ENCODE peak calls at places on chromosomes 6 and 20, in ten cellular contexts. One of them, this sample, is unnamed.

GRCh38 chr20:21027569-21027968 is 78.6 kb downstream of the LINC00237 start:
- DNase-seq in NCI-H1092 treated with DMSO at 0.1 percent for 48 hours: no peak
- DNase-seq in activated naive CD8-positive, alpha-beta T cell treated with anti-CD3 and anti-CD28 coated beads, Interleukin-2, amount 50 U/mL, for 24 hours: no peak
- DNase-seq in stimulated activated CD8-positive, alpha-beta memory T cell treated with anti-CD3 and anti-CD28 coated beads, Interleukin-15, amount 100 ng/mL, for 4 hours: no peak
- DNase-seq in anterior cingulate cortex: no peak
- DNase-seq in ELR: peak
- DNase-seq in stimulated activated CD4-positive, alpha-beta T cell treated with anti-CD3 and anti-CD28 coated beads, Interleukin-1b, Interleukin-23, amount 100 ng/mL, for 48 hours: no peak
- DNase-seq in SW480: peak
- DNase-seq in left lung: no peak
- DNase-seq in NCI-H1105 treated with DMSO at 0.1 percent for 48 hours: no peak
- DNase-seq in this sample: no peak

GRCh38 chr20:35788796-35789195 is 17.0 kb downstream of the PHF20 start:
- DNase-seq in NCI-H1092 treated with DMSO at 0.1 percent for 48 hours: no peak
- DNase-seq in activated naive CD8-positive, alpha-beta T cell treated with anti-CD3 and anti-CD28 coated beads, Interleukin-2, amount 50 U/mL, for 24 hours: no peak
- DNase-seq in stimulated activated CD8-positive, alpha-beta memory T cell treated with anti-CD3 and anti-CD28 coated beads, Interleukin-15, amount 100 ng/mL, for 4 hours: no peak
- DNase-seq in anterior cingulate cortex: no peak
- DNase-seq in ELR: no peak
- DNase-seq in stimulated activated CD4-positive, alpha-beta T cell treated with anti-CD3 and anti-CD28 coated beads, Interleukin-1b, Interleukin-23, amount 100 ng/mL, for 48 hours: no peak
- DNase-seq in SW480: no peak
- DNase-seq in left lung: no peak
- DNase-seq in NCI-H1105 treated with DMSO at 0.1 percent for 48 hours: no peak
- DNase-seq in this sample: no peak

GRCh38 chr20:3731944-3732326 is 550 bp upstream of the HSPA12B start:
- DNase-seq in NCI-H1092 treated with DMSO at 0.1 percent for 48 hours: no peak
- DNase-seq in activated naive CD8-positive, alpha-beta T cell treated with anti-CD3 and anti-CD28 coated beads, Interleukin-2, amount 50 U/mL, for 24 hours: no peak
- DNase-seq in stimulated activated CD8-positive, alpha-beta memory T cell treated with anti-CD3 and anti-CD28 coated beads, Interleukin-15, amount 100 ng/mL, for 4 hours: no peak
- DNase-seq in anterior cingulate cortex: no peak
- DNase-seq in ELR: no peak
- DNase-seq in stimulated activated CD4-positive, alpha-beta T cell treated with anti-CD3 and anti-CD28 coated beads, Interleukin-1b, Interleukin-23, amount 100 ng/mL, for 48 hours: no peak
- DNase-seq in SW480: no peak
- DNase-seq in left lung: no peak
- DNase-seq in NCI-H1105 treated with DMSO at 0.1 percent for 48 hours: no peak
- DNase-seq in this sample: no peak

GRCh38 chr6:2471474-2471873 is 226.1 kb upstream of the GMDS start:
- DNase-seq in NCI-H1092 treated with DMSO at 0.1 percent for 48 hours: peak
- DNase-seq in activated naive CD8-positive, alpha-beta T cell treated with anti-CD3 and anti-CD28 coated beads, Interleukin-2, amount 50 U/mL, for 24 hours: no peak
- DNase-seq in stimulated activated CD8-positive, alpha-beta memory T cell treated with anti-CD3 and anti-CD28 coated beads, Interleukin-15, amount 100 ng/mL, for 4 hours: no peak
- DNase-seq in anterior cingulate cortex: no peak
- DNase-seq in ELR: no peak
- DNase-seq in stimulated activated CD4-positive, alpha-beta T cell treated with anti-CD3 and anti-CD28 coated beads, Interleukin-1b, Interleukin-23, amount 100 ng/mL, for 48 hours: no peak
- DNase-seq in SW480: no peak
- DNase-seq in left lung: no peak
- DNase-seq in NCI-H1105 treated with DMSO at 0.1 percent for 48 hours: peak
- DNase-seq in this sample: no peak

GRCh38 chr20:10646006-10646405 is 27.8 kb downstream of the JAG1 start:
- DNase-seq in NCI-H1092 treated with DMSO at 0.1 percent for 48 hours: no peak
- DNase-seq in activated naive CD8-positive, alpha-beta T cell treated with anti-CD3 and anti-CD28 coated beads, Interleukin-2, amount 50 U/mL, for 24 hours: no peak
- DNase-seq in stimulated activated CD8-positive, alpha-beta memory T cell treated with anti-CD3 and anti-CD28 coated beads, Interleukin-15, amount 100 ng/mL, for 4 hours: no peak
- DNase-seq in anterior cingulate cortex: no peak
- DNase-seq in ELR: no peak
- DNase-seq in stimulated activated CD4-positive, alpha-beta T cell treated with anti-CD3 and anti-CD28 coated beads, Interleukin-1b, Interleukin-23, amount 100 ng/mL, for 48 hours: no peak
- DNase-seq in SW480: no peak
- DNase-seq in left lung: no peak
- DNase-seq in NCI-H1105 treated with DMSO at 0.1 percent for 48 hours: no peak
- DNase-seq in this sample: no peak

GRCh38 chr6:46378882-46379405 is 112.3 kb downstream of the RCAN2 start:
- DNase-seq in NCI-H1092 treated with DMSO at 0.1 percent for 48 hours: no peak
- DNase-seq in activated naive CD8-positive, alpha-beta T cell treated with anti-CD3 and anti-CD28 coated beads, Interleukin-2, amount 50 U/mL, for 24 hours: no peak
- DNase-seq in stimulated activated CD8-positive, alpha-beta memory T cell treated with anti-CD3 and anti-CD28 coated beads, Interleukin-15, amount 100 ng/mL, for 4 hours: no peak
- DNase-seq in anterior cingulate cortex: no peak
- DNase-seq in ELR: no peak
- DNase-seq in stimulated activated CD4-positive, alpha-beta T cell treated with anti-CD3 and anti-CD28 coated beads, Interleukin-1b, Interleukin-23, amount 100 ng/mL, for 48 hours: no peak
- DNase-seq in SW480: peak
- DNase-seq in left lung: no peak
- DNase-seq in NCI-H1105 treated with DMSO at 0.1 percent for 48 hours: no peak
- DNase-seq in this sample: peak

GRCh38 chr6:146149770-146150169 is 120.9 kb downstream of the GRM1 start:
- DNase-seq in NCI-H1092 treated with DMSO at 0.1 percent for 48 hours: no peak
- DNase-seq in activated naive CD8-positive, alpha-beta T cell treated with anti-CD3 and anti-CD28 coated beads, Interleukin-2, amount 50 U/mL, for 24 hours: no peak
- DNase-seq in stimulated activated CD8-positive, alpha-beta memory T cell treated with anti-CD3 and anti-CD28 coated beads, Interleukin-15, amount 100 ng/mL, for 4 hours: no peak
- DNase-seq in anterior cingulate cortex: no peak
- DNase-seq in ELR: no peak
- DNase-seq in stimulated activated CD4-positive, alpha-beta T cell treated with anti-CD3 and anti-CD28 coated beads, Interleukin-1b, Interleukin-23, amount 100 ng/mL, for 48 hours: no peak
- DNase-seq in SW480: peak
- DNase-seq in left lung: no peak
- DNase-seq in NCI-H1105 treated with DMSO at 0.1 percent for 48 hours: no peak
- DNase-seq in this sample: no peak

GRCh38 chr6:151240861-151241642 is 1.3 kb downstream of the AKAP12 start:
- DNase-seq in NCI-H1092 treated with DMSO at 0.1 percent for 48 hours: peak
- DNase-seq in activated naive CD8-positive, alpha-beta T cell treated with anti-CD3 and anti-CD28 coated beads, Interleukin-2, amount 50 U/mL, for 24 hours: peak
- DNase-seq in stimulated activated CD8-positive, alpha-beta memory T cell treated with anti-CD3 and anti-CD28 coated beads, Interleukin-15, amount 100 ng/mL, for 4 hours: no peak
- DNase-seq in anterior cingulate cortex: peak
- DNase-seq in ELR: peak
- DNase-seq in stimulated activated CD4-positive, alpha-beta T cell treated with anti-CD3 and anti-CD28 coated beads, Interleukin-1b, Interleukin-23, amount 100 ng/mL, for 48 hours: no peak
- DNase-seq in SW480: no peak
- DNase-seq in left lung: peak
- DNase-seq in NCI-H1105 treated with DMSO at 0.1 percent for 48 hours: peak
- DNase-seq in this sample: no peak

GRCh38 chr6:119340766-119341487 is 8.6 kb downstream of the MAN1A1 start:
- DNase-seq in NCI-H1092 treated with DMSO at 0.1 percent for 48 hours: no peak
- DNase-seq in activated naive CD8-positive, alpha-beta T cell treated with anti-CD3 and anti-CD28 coated beads, Interleukin-2, amount 50 U/mL, for 24 hours: no peak
- DNase-seq in stimulated activated CD8-positive, alpha-beta memory T cell treated with anti-CD3 and anti-CD28 coated beads, Interleukin-15, amount 100 ng/mL, for 4 hours: no peak
- DNase-seq in anterior cingulate cortex: no peak
- DNase-seq in ELR: no peak
- DNase-seq in stimulated activated CD4-positive, alpha-beta T cell treated with anti-CD3 and anti-CD28 coated beads, Interleukin-1b, Interleukin-23, amount 100 ng/mL, for 48 hours: no peak
- DNase-seq in SW480: no peak
- DNase-seq in left lung: no peak
- DNase-seq in NCI-H1105 treated with DMSO at 0.1 percent for 48 hours: no peak
- DNase-seq in this sample: no peak

GRCh38 chr6:170292111-170292777 is 1.4 kb upstream of the DLL1 start:
- DNase-seq in NCI-H1092 treated with DMSO at 0.1 percent for 48 hours: no peak
- DNase-seq in activated naive CD8-positive, alpha-beta T cell treated with anti-CD3 and anti-CD28 coated beads, Interleukin-2, amount 50 U/mL, for 24 hours: no peak
- DNase-seq in stimulated activated CD8-positive, alpha-beta memory T cell treated with anti-CD3 and anti-CD28 coated beads, Interleukin-15, amount 100 ng/mL, for 4 hours: no peak
- DNase-seq in anterior cingulate cortex: no peak
- DNase-seq in ELR: no peak
- DNase-seq in stimulated activated CD4-positive, alpha-beta T cell treated with anti-CD3 and anti-CD28 coated beads, Interleukin-1b, Interleukin-23, amount 100 ng/mL, for 48 hours: no peak
- DNase-seq in SW480: no peak
- DNase-seq in left lung: no peak
- DNase-seq in NCI-H1105 treated with DMSO at 0.1 percent for 48 hours: peak
- DNase-seq in this sample: no peak

GRCh38 chr6:85405175-85405852 is 44.6 kb upstream of the NT5E start:
- DNase-seq in NCI-H1092 treated with DMSO at 0.1 percent for 48 hours: no peak
- DNase-seq in activated naive CD8-positive, alpha-beta T cell treated with anti-CD3 and anti-CD28 coated beads, Interleukin-2, amount 50 U/mL, for 24 hours: no peak
- DNase-seq in stimulated activated CD8-positive, alpha-beta memory T cell treated with anti-CD3 and anti-CD28 coated beads, Interleukin-15, amount 100 ng/mL, for 4 hours: no peak
- DNase-seq in anterior cingulate cortex: no peak
- DNase-seq in ELR: peak
- DNase-seq in stimulated activated CD4-positive, alpha-beta T cell treated with anti-CD3 and anti-CD28 coated beads, Interleukin-1b, Interleukin-23, amount 100 ng/mL, for 48 hours: no peak
- DNase-seq in SW480: peak
- DNase-seq in left lung: no peak
- DNase-seq in NCI-H1105 treated with DMSO at 0.1 percent for 48 hours: no peak
- DNase-seq in this sample: no peak